ENCODE peak calls at places on chromosomes 7 and 10, in six cellular contexts. Z, V, Y, M, F and U are unnamed samples.

GRCh38 chr7:95104739-95105138 is 197.3 kb downstream of the PPP1R9A start:
- DNase-seq in Z (peak), V (no peak), Y (no peak), M (no peak), F (peak), U (peak)

GRCh38 chr10:20175738-20176137 is 359.5 kb downstream of the PLXDC2 start:
- DNase-seq in Z (no peak), V (no peak), Y (no peak), M (no peak), F (no peak), U (no peak)

GRCh38 chr10:25068152-25069058 is 52.0 kb downstream of the THNSL1 start:
- DNase-seq in Z (peak), V (peak), Y (no peak), M (peak), F (peak), U (peak)

GRCh38 chr10:22341190-22341935 is 3.9 kb upstream of the SPAG6 start:
- DNase-seq in Z (peak), V (no peak), Y (no peak), M (peak), F (peak), U (peak)

GRCh38 chr7:48976268-48976667 is 51.9 kb downstream of the CDC14C start:
- DNase-seq in Z (no peak), V (no peak), Y (no peak), M (no peak), F (no peak), U (no peak)

GRCh38 chr7:90474284-90475210 is 5.1 kb downstream of the PTTG1IP2 start:
- DNase-seq in Z (peak), V (no peak), Y (no peak), M (peak), F (peak), U (peak)

GRCh38 chr7:146773506-146773905 is 656.9 kb downstream of the CNTNAP2 start:
- DNase-seq in Z (no peak), V (no peak), Y (no peak), M (no peak), F (no peak), U (no peak)

GRCh38 chr10:17981766-17982380 is 30.2 kb downstream of the SLC39A12 start:
- DNase-seq in Z (peak), V (no peak), Y (no peak), M (peak), F (peak), U (peak)

GRCh38 chr10:86248062-86248461 is 118.5 kb downstream of the GRID1 start:
- DNase-seq in Z (no peak), V (no peak), Y (no peak), M (no peak), F (no peak), U (no peak)

GRCh38 chr7:36299882-36300341 is 89.8 kb upstream of the ANLN start:
- DNase-seq in Z (no peak), V (no peak), Y (no peak), M (no peak), F (no peak), U (no peak)

GRCh38 chr7:84975586-84976185 is 211.2 kb downstream of the SEMA3D start:
- DNase-seq in Z (peak), V (no peak), Y (no peak), M (peak), F (peak), U (no peak)

GRCh38 chr7:98727146-98727709 is 110.1 kb downstream of the NPTX2 start:
- DNase-seq in Z (no peak), V (no peak), Y (no peak), M (no peak), F (no peak), U (no peak)

GRCh38 chr10:70673929-70674559 is 1.7 kb downstream of the ADAMTS14 start:
- DNase-seq in Z (no peak), V (no peak), Y (no peak), M (no peak), F (no peak), U (no peak)

GRCh38 chr10:111989136-111990050 is 194.2 kb downstream of the GPAM start:
- DNase-seq in Z (no peak), V (no peak), Y (no peak), M (no peak), F (no peak), U (no peak)

GRCh38 chr10:128307819-128308218 is 181.6 kb upstream of the MKI67 start:
- DNase-seq in Z (no peak), V (no peak), Y (no peak), M (no peak), F (no peak), U (no peak)

GRCh38 chr10:119396008-119396708 is 146.4 kb downstream of the RGS10 start:
- DNase-seq in Z (no peak), V (no peak), Y (no peak), M (no peak), F (no peak), U (no peak)

GRCh38 chr10:30510184-30510931 is 76.4 kb downstream of the MAP3K8 start:
- DNase-seq in Z (peak), V (no peak), Y (no peak), M (peak), F (peak), U (peak)

GRCh38 chr7:149291036-149291835 is 29.2 kb downstream of the ZNF783 start:
- DNase-seq in Z (no peak), V (no peak), Y (no peak), M (no peak), F (no peak), U (no peak)

GRCh38 chr10:104928733-104929132 is 287.6 kb downstream of the SORCS3 start:
- DNase-seq in Z (no peak), V (no peak), Y (no peak), M (no peak), F (no peak), U (no peak)

GRCh38 chr7:33258561-33258960 is 129.2 kb downstream of the BBS9 start:
- DNase-seq in Z (peak), V (no peak), Y (no peak), M (peak), F (peak), U (no peak)

GRCh38 chr7:42144253-42145002 is 92.6 kb downstream of the GLI3 start:
- DNase-seq in Z (peak), V (no peak), Y (no peak), M (peak), F (peak), U (no peak)

GRCh38 chr10:69659286-69660027 is 29.4 kb downstream of the FAM241B start:
- DNase-seq in Z (no peak), V (no peak), Y (no peak), M (no peak), F (no peak), U (no peak)

GRCh38 chr10:640673-641045 is 48.8 kb downstream of the DIP2C start:
- DNase-seq in Z (no peak), V (no peak), Y (no peak), M (no peak), F (no peak), U (no peak)

GRCh38 chr7:42605800-42606199 is 306.1 kb downstream of the C7orf25 start:
- DNase-seq in Z (peak), V (no peak), Y (no peak), M (peak), F (peak), U (peak)

GRCh38 chr7:116515584-116515983 is 9.3 kb upstream of the CAV1 start:
- DNase-seq in Z (no peak), V (no peak), Y (no peak), M (no peak), F (no peak), U (no peak)

GRCh38 chr7:116511552-116512523 is 12.3 kb downstream of the CAV2 start:
- DNase-seq in Z (peak), V (no peak), Y (no peak), M (peak), F (peak), U (peak)

GRCh38 chr7:116509982-116510579 is 10.5 kb downstream of the CAV2 start:
- DNase-seq in Z (no peak), V (no peak), Y (no peak), M (peak), F (no peak), U (no peak)

GRCh38 chr7:116510795-116511194 is 11.3 kb downstream of the CAV2 start:
- DNase-seq in Z (no peak), V (no peak), Y (no peak), M (no peak), F (no peak), U (no peak)

DNA sequence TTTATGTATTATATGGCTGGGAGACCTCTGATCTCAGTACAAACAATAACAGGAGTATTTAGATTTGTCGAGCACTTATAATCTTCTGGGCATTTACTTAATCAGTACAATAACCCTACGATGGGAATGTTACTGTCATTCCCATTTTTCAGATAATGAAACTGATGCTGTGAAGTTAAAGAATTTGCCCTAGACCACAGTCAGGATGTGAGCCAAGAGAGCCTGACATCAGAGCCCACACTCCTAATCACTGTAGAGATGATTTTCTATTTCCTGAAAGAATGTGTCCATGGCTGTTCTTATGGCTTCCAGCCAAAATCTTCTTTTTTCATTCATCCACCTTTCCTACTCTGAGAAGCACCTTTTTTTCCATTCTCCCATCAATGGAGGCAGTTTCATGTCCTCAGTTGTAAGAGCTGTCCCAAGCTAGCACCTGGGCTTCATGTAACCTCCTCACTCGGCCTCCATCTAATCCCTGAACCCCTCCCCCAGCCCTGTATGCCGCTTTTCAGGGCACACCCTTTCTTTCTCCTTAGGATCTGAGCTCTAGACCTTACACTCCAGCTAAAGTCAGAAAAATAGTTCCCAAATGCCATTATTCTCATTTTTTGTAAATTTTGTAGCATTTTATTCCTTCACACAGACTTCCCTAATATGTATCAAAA is 12.2 kb upstream of the CAV1 start:
- DNase-seq in Z (peak), V (no peak), Y (no peak), M (peak), F (peak), U (peak)
- H3K4me3 ChIP-seq in Z (peak), V (no peak), Y (no peak), M (peak), F (no peak), U (no peak)

GRCh38 chr7:1455955-1456354 is 3.3 kb downstream of the MICALL2 start:
- DNase-seq in Z (no peak), V (no peak), Y (no peak), M (no peak), F (no peak), U (no peak)
- H3K4me3 ChIP-seq in Z (no peak), V (no peak), Y (no peak), M (no peak), F (no peak), U (no peak)

DNA sequence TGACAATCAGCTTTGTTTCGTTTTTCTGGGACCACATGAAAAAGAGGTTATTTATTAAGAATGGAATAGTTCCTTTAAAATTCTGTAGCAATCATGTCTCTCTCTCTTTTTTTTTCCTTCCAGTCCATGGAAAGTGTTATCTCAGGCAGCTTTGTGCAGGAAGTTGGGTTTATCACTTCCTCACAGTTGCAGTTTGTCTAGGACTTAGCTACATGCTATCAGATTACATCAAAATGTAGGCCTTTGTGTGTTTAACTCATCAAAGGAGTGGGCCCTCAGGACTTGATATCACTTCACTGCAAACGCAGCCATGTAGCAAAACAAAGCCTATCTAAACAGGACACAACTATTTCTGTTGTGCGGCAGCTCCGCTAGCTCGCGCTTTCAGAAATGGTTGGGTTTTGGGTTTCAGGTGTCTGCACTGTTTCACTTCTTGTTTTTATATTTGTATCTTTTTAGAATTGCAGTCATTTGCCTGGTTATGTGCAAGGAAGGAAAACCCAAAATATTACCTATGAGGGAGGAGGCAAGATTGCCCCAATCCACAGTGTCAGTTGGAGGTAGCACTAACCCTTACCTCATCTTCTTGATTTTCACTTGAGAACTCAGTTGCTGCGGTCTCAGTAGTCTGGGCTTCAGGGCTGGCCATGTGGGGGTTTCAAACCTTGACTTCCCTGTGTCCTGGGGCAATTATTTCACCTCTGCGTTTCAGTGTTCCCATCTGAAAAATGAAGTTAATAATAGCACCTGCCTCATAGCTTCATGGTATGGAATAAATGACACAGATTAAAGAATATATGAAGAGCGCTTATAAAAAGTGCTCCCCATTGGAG is 66.7 kb downstream of the HHEX start:
- DNase-seq in Z (peak), V (no peak), Y (no peak), M (no peak), F (no peak), U (no peak)
- H3K4me3 ChIP-seq in Z (no peak), V (no peak), Y (no peak), M (no peak), F (no peak), U (no peak)

GRCh38 chr7:135964791-135965190 is 12.4 kb downstream of the MTPN start:
- DNase-seq in Z (no peak), V (no peak), Y (no peak), M (no peak), F (peak), U (no peak)

GRCh38 chr7:135965602-135966001 is 11.6 kb downstream of the MTPN start:
- DNase-seq in Z (no peak), V (no peak), Y (no peak), M (no peak), F (no peak), U (no peak)

GRCh38 chr7:135962802-135963201 is 14.4 kb downstream of the MTPN start:
- DNase-seq in Z (no peak), V (no peak), Y (no peak), M (no peak), F (no peak), U (no peak)

GRCh38 chr7:135966341-135967043 is 10.7 kb downstream of the MTPN start:
- DNase-seq in Z (no peak), V (no peak), Y (no peak), M (no peak), F (no peak), U (no peak)

DNA sequence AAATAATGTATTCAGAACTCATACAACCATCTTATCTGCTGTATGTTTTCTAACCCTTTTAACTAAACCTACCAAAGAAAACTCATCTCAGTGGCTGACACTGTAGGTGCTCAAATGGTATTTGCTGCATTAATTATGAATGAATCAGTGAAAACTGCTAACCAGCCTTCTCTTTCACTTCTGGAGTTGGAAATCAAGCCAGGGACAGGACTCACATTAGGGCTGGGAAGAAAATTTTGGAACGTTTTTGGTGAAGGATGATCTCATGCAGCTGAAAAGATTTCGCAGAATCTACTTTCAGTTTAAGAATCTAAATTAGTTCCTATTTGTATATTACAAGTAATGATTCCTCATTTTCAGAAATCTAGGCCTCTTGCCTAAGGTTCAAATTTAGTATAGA is 12.9 kb downstream of the MTPN start:
- DNase-seq in Z (no peak), V (no peak), Y (no peak), M (peak), F (peak), U (no peak)
- H3K4me3 ChIP-seq in Z (no peak), V (no peak), Y (no peak), M (peak), F (no peak), U (no peak)